ENCODE peak calls at places on chromosomes 16 and 17, in four cellular contexts. X is A549, S is HepG2, A is K562. B is an unnamed sample.

GRCh38 chr17:16932156-16932555 is 39.8 kb downstream of the TNFRSF13B start:
- DNase-seq in X (no peak), A (no peak), S (no peak), B (no peak)

GRCh38 chr16:71327720-71328119 is 30.8 kb upstream of the CALB2 start:
- DNase-seq in X (no peak), S (no peak), A (no peak), B (no peak)

GRCh38 chr17:62919388-62919787 is 46.6 kb upstream of the TANC2 start:
- DNase-seq in A (peak), S (no peak), X (no peak), B (no peak)

GRCh38 chr17:37770631-37771518 is 26.0 kb upstream of the HNF1B start:
- DNase-seq in X (peak), A (peak), S (peak), B (peak)

GRCh38 chr17:28599311-28600184 is 723 bp upstream of the SPAG5 start:
- DNase-seq in X (peak), A (peak), S (peak), B (no peak)

GRCh38 chr16:66289986-66290385 is 76.5 kb upstream of the CDH5 start:
- DNase-seq in X (no peak), S (no peak), A (no peak), B (no peak)

GRCh38 chr16:18983565-18984424 is at the start of gene TMC7:
- DNase-seq in S (peak), A (peak), X (peak), B (peak)

GRCh38 chr17:50559674-50560184 is 786 bp upstream of the CACNA1G start:
- DNase-seq in S (no peak), A (peak), X (peak), B (peak)

GRCh38 chr17:17757391-17757791 is 76.1 kb downstream of the RAI1 start:
- DNase-seq in S (no peak), X (no peak), A (no peak), B (no peak)

GRCh38 chr16:1121009-1121408 is 25.0 kb upstream of the C1QTNF8 start:
- DNase-seq in A (no peak), S (no peak), X (no peak), B (no peak)

GRCh38 chr17:10729334-10730193 is at the start of gene TMEM220:
- DNase-seq in X (peak), A (no peak), S (peak), B (peak)

GRCh38 chr17:4249452-4250029 is 14.2 kb downstream of the ANKFY1 start:
- DNase-seq in A (peak), S (peak), X (peak), B (no peak)

GRCh38 chr17:40309031-40309937 is at the start of gene RARA:
- DNase-seq in A (peak), S (peak), X (peak), B (peak)
- TF ChIP-seq HMGXB4 in A (no peak), S (no peak), X (no peak), B (peak)

GRCh38 chr16:64251742-64252141 is 870.1 kb downstream of the CDH11 start:
- DNase-seq in X (no peak), A (no peak), S (no peak), B (no peak)
- TF ChIP-seq HMGXB4 in X (no peak), A (no peak), S (no peak), B (no peak)

DNA sequence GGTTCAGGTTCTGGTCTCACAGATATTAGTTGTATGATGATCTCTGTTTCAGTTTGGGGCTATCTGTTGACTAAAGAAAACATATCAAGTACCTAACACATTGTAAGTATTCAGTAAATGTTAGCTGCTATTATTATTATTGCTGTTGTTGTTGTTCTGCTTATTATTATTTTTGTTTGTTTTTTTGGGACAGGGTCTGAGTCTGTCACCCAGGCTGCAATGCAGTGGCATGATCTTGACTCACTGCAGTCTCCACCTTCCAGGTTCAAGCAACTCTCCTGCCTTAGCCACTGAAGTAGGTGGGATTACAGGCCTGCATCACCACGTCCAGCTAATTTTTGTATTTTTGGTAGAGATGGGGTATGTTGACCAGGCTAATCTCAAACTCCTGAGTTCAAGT is 44.5 kb downstream of the ARHGAP17 start:
- DNase-seq in X (no peak), A (no peak), S (no peak), B (no peak)
- TF ChIP-seq HMGXB4 in X (no peak), A (no peak), S (no peak), B (no peak)

DNA sequence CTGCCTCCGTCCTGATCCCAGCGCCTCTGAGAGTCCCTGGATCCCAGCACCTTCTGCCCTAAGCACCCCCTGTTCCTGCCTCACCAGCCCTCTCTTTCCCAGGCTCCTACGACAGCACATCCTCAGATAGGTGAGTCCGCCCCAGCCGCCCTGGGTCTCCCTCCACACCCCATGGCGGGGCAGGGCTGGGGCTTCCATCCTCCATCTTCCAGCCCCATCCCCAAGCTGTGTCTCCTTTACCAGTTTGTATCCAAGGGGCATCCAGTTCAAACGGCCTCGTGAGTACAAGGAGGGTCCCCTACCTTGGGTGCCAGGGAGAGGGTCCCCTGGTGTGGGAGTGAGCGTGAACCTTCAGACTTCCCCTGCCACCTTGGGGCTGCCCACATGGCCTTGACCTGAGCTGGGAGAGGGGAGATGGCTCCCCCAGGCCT is 774 bp downstream of the LAT start:
- DNase-seq in A (no peak), S (no peak), X (no peak), B (no peak)
- TF ChIP-seq HMGXB4 in A (no peak), S (no peak), X (no peak), B (no peak)

DNA sequence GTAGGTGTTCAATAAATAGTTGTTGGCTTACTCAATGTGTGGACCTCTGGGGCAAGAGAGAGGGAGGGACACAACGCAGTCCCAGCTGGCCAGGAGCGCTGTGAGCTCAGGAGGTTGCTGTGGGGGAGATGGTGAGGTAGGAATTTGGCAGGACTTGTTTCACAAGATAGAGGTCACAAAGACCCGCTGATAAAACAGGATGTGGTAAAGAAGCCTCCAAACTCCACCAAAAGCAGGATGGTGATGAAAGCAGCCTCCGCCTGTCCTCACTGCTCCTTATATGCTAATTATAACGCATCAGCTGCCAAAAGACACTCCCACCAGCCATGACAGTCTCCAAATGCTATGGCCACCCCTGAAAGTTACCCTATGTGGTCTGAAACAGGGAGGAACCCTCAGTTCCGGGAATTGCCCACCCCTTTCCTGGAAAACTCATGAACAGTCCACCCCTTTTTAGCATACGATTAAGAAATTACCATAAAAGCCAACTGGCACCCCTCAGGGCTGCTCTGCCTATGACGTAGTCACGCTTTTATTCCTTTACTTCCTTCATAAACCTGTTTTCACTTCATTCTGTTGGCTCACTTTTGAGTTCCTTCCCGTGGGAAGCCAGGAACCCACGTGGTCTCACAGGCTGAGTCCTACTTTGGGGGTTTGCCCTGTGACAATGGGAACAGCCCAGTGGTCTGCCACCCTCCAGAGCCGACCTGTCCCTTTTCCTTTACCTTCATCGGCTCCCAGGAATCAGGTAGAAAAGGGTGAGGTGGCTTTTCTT is 5.3 kb upstream of the EIF4A3 start:
- DNase-seq in A (no peak), X (no peak), S (no peak), B (peak)
- TF ChIP-seq HMGXB4 in A (no peak), X (no peak), S (no peak), B (no peak)

GRCh38 chr17:41917192-41917591 is 1.6 kb downstream of the ACLY start:
- DNase-seq in S (peak), A (no peak), X (no peak), B (no peak)
- TF ChIP-seq HMGXB4 in S (no peak), A (no peak), X (no peak), B (no peak)

GRCh38 chr17:81416612-81417011 is 21.4 kb downstream of the BAHCC1 start:
- DNase-seq in A (no peak), X (no peak), S (no peak), B (no peak)
- TF ChIP-seq HMGXB4 in A (no peak), X (no peak), S (no peak), B (no peak)

DNA sequence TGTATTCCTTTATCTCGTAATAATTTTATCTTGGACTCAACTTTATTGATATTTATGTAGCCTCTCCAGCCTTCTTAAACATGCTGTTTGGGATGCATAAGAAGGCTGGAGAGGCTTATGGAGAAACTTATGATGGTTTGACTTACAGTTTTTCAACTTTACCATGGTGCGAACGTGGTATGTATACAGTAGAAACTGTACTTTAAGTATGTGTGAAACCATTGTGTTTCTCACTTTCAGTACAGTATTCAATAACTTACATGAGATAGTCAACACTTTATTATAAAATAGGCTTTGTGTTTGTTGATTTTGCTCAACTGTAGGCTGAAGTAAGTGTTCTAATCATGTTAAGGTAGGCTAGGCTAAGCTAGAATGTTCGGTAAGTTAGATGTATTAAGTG is 206.8 kb downstream of the SEC14L1 start:
- DNase-seq in S (no peak), A (no peak), X (no peak), B (no peak)
- TF ChIP-seq HMGXB4 in S (no peak), A (no peak), X (no peak), B (no peak)

B was measured in WTC11.